ENCODE peak calls at places on chromosomes 16 and 17, in ten cellular contexts. C, X, J, G, S, K, I, B, E and P are unnamed samples.
A peak's percentile ranks its signal among the peaks of the same experiment; 100 is the strongest.

GRCh38 chr16:68083861-68084503 is 1.2 kb upstream of the NFATC3 start:
- DNase-seq in S (no peak), B (no peak), J (no peak), K (no peak), C (no peak), E (no peak), I (no peak), G (no peak), X (no peak), P (no peak)

GRCh38 chr17:9575381-9576072 is at the start of gene STX8:
- DNase-seq in S (peak; percentile 71), J (peak; percentile 82), B (peak; percentile 84), X (peak; percentile 90), C (peak; percentile 92), K (peak; percentile 94), I (peak; percentile 94), E (peak; percentile 59), G (peak; percentile 57), P (peak; percentile 78)

GRCh38 chr17:279776-280175 is 72.8 kb downstream of the RPH3AL start:
- DNase-seq in E (no peak), C (no peak), J (no peak), X (no peak), G (no peak), B (no peak), I (no peak), K (no peak), S (no peak), P (no peak)

GRCh38 chr16:31472559-31473203 is 729 bp downstream of the TGFB1I1 start:
- DNase-seq in G (peak; percentile 62), J (no peak), I (peak; percentile 98), E (no peak), K (peak; percentile 88), X (peak; percentile 95), B (peak; percentile 90), C (peak; percentile 87), S (peak; percentile 81), P (peak; percentile 95)

GRCh38 chr17:64492481-64493109 is 4.3 kb downstream of the POLG2 start:
- DNase-seq in B (no peak), C (no peak), G (no peak), E (no peak), X (no peak), K (no peak), J (no peak), S (no peak), I (no peak), P (no peak)

GRCh38 chr16:73274140-73274539 is 226.2 kb upstream of the ZFHX3 start:
- DNase-seq in X (no peak), S (no peak), J (no peak), C (no peak), G (no peak), B (no peak), I (no peak), K (no peak), E (no peak), P (no peak)

GRCh38 chr16:12130691-12131302 is 154.3 kb downstream of the SNX29 start:
- DNase-seq in C (no peak), G (no peak), J (no peak), K (no peak), S (no peak), X (no peak), I (no peak), B (no peak), E (no peak), P (no peak)

GRCh38 chr17:67602974-67603373 is 114.8 kb upstream of the NOL11 start:
- DNase-seq in G (no peak), S (no peak), X (no peak), K (no peak), C (peak; percentile 53), J (peak; percentile 46), E (peak; percentile 9), B (peak; percentile 20), I (no peak), P (peak; percentile 15)

GRCh38 chr17:385195-385835 is 32.7 kb upstream of the RPH3AL start:
- DNase-seq in B (peak; percentile 14), G (no peak), X (peak; percentile 60), C (peak; percentile 48), E (no peak), J (no peak), S (no peak), K (peak; percentile 79), I (no peak), P (peak; percentile 12)

GRCh38 chr16:57137043-57137442 is 44.7 kb downstream of the CPNE2 start:
- DNase-seq in C (no peak), G (no peak), K (no peak), B (no peak), E (no peak), X (no peak), S (no peak), I (no peak), J (no peak), P (no peak)

GRCh38 chr16:57132470-57132869 is 40.1 kb downstream of the CPNE2 start:
- DNase-seq in E (no peak), I (no peak), S (no peak), X (no peak), K (no peak), C (no peak), J (peak; percentile 44), B (no peak), G (peak; percentile 63), P (no peak)

GRCh38 chr16:57133911-57134310 is 41.5 kb downstream of the CPNE2 start:
- DNase-seq in C (no peak), B (no peak), I (no peak), S (no peak), X (no peak), J (no peak), K (no peak), G (no peak), E (no peak), P (no peak)

GRCh38 chr16:57133101-57133500 is 40.7 kb downstream of the CPNE2 start:
- DNase-seq in E (no peak), S (no peak), B (no peak), I (no peak), C (no peak), K (no peak), G (no peak), J (no peak), X (no peak), P (no peak)

DNA sequence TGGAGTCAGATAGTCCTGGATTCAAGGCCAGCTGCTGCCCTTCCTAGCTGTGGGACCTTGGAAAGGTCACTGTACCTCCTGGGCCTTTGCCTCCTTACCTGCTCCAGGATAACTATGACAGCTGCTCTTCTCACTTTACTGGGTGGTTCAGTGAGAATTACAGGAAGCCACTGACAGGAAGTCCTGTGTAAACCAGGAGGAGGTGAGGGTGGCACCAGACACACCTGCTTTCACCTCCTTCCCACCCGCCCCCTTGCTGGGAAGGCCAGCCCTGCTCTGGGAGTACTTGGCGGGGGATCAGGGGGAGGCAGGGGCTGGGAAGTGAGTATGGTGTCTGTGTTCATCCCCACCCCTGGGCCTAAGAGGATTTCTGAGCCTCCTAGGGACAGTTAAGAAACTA is 42.6 kb downstream of the CPNE2 start:
- DNase-seq in X (no peak), G (no peak), K (no peak), B (no peak), I (no peak), C (no peak), E (peak; percentile 23), J (no peak), S (no peak), P (no peak)
- H3K27ac ChIP-seq in X (no peak overlapping the region), G (no peak overlapping the region), K (no peak overlapping the region), B (no peak overlapping the region), I (no peak overlapping the region), C (peak overlapping the region; percentile 21), E (peak overlapping the region; percentile 62), J (peak overlapping the region; percentile 12), S (no peak overlapping the region), P (peak overlapping the region; percentile 39)

DNA sequence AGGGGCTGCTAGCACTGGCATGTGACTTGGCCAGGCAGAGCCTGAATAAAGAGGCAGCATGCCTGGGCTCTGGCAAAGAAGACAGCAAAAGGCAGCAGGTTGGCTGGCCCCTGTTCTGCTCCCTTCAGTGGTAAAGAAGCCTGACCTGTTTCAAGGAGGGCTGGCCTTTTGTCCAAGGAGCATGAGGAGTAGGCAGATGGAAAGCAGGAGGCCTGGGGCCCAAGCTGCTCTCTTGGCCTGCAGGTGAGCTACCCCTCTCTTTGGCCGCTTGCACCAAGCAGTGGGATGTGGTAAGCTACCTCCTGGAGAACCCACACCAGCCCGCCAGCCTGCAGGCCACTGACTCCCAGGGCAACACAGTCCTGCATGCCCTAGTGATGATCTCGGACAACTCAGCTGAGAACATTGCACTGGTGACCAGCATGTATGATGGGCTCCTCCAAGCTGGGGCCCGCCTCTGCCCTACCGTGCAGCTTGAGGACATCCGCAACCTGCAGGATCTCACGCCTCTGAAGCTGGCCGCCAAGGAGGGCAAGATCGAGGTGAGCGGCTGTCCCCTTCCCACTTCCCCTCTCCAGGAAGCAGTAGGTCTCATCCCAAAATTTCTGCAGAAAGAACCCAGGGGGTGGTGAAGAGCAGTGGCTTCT is 8.0 kb downstream of the TRPV2 start:
- DNase-seq in K (no peak), I (no peak), S (no peak), G (no peak), C (no peak), J (no peak), E (no peak), B (no peak), X (no peak), P (no peak)
- TF ChIP-seq CTCF in K (no peak), I (no peak), S (no peak), G (no peak), C (no peak), J (no peak), E (no peak), B (no peak), X (no peak), P (no peak)

GRCh38 chr16:4386452-4386813 is 14.8 kb downstream of the VASN start:
- DNase-seq in J (no peak), I (peak; percentile 90), E (no peak), S (no peak), G (no peak), B (no peak), C (no peak), K (no peak), X (no peak), P (no peak)

GRCh38 chr16:4389051-4389955 is 17.7 kb downstream of the VASN start:
- DNase-seq in B (no peak), X (no peak), K (peak; percentile 35), S (no peak), G (no peak), I (peak; percentile 82), J (no peak), C (no peak), E (no peak), P (no peak)

GRCh38 chr16:4386951-4387565 is 15.4 kb downstream of the VASN start:
- DNase-seq in J (no peak), C (no peak), I (peak; percentile 77), B (no peak), E (no peak), G (no peak), K (no peak), S (no peak), X (no peak), P (no peak)

GRCh38 chr16:4388275-4389021 is 16.8 kb downstream of the VASN start:
- DNase-seq in G (peak; percentile 50), C (no peak), J (no peak), K (peak; percentile 51), S (no peak), E (no peak), I (peak; percentile 96), X (no peak), B (no peak), P (no peak)

GRCh38 chr16:4387769-4388168 is 16.1 kb downstream of the VASN start:
- DNase-seq in B (no peak), G (no peak), X (no peak), J (no peak), C (no peak), E (no peak), S (no peak), I (peak; percentile 73), K (no peak), P (no peak)
- H3K27ac ChIP-seq in B (no peak overlapping the region), G (no peak overlapping the region), X (peak overlapping the region; percentile 22), J (no peak overlapping the region), C (peak overlapping the region; percentile 20), E (no peak overlapping the region), S (peak overlapping the region; percentile 94), I (peak overlapping the region; percentile 90), K (peak overlapping the region; percentile 84), P (peak overlapping the region; percentile 95)

GRCh38 chr16:89489040-89489721 is 1.2 kb downstream of the ANKRD11 start:
- DNase-seq in C (peak; percentile 86), G (peak; percentile 87), I (peak; percentile 94), J (peak; percentile 88), X (peak; percentile 88), K (peak; percentile 76), S (peak; percentile 76), B (peak; percentile 90), E (peak; percentile 75), P (peak; percentile 76)
- TF ChIP-seq CTCF in C (no peak), G (no peak), I (peak; percentile 51), J (no peak), X (no peak), K (peak; percentile 57), S (peak; percentile 56), B (no peak), E (no peak), P (no peak)